ENCODE peak calls at places on chromosomes 13 and 19, in four cellular contexts. J, N, L and W are unnamed samples.

GRCh38 chr13:26628706-26629105 is 71.2 kb downstream of the WASF3 start:
- DNase-seq in J (no peak), N (peak; percentile 9), L (peak; percentile 28), W (no peak)

GRCh38 chr13:85313761-85314503 is 485.3 kb downstream of the SLITRK6 start:
- DNase-seq in J (no peak), N (no peak), L (no peak), W (peak; percentile 40)

GRCh38 chr19:41957838-41958366 is 1.2 kb downstream of the RABAC1 start:
- DNase-seq in N (peak; percentile 93), J (no peak), L (peak; percentile 81), W (peak; percentile 80)

GRCh38 chr13:44730099-44730498 is 154.0 kb upstream of the TSC22D1 start:
- DNase-seq in L (no peak), J (no peak), N (no peak), W (no peak)

GRCh38 chr13:75800545-75800944 is 164.4 kb downstream of the LMO7 start:
- DNase-seq in L (no peak), N (no peak), J (no peak), W (no peak)

GRCh38 chr19:31427857-31428256 is 78.6 kb upstream of the TSHZ3 start:
- DNase-seq in L (no peak), N (no peak), J (no peak), W (no peak)

GRCh38 chr19:48006762-48007161 is 12.3 kb downstream of the ELSPBP1 start:
- DNase-seq in N (peak; percentile 43), J (no peak), L (peak; percentile 15), W (peak; percentile 23)

GRCh38 chr13:50215389-50215788 is 200.1 kb downstream of the KCNRG start:
- DNase-seq in N (no peak), L (peak; percentile 27), J (no peak), W (no peak)

GRCh38 chr19:3880471-3881271 is at the start of gene ATCAY:
- DNase-seq in J (no peak), N (no peak), L (no peak), W (no peak)

GRCh38 chr19:36093687-36094086 is 17.3 kb upstream of the OVOL3 start:
- DNase-seq in L (no peak), N (no peak), J (no peak), W (no peak)

GRCh38 chr13:102355251-102355650 is 46.6 kb downstream of the FGF14 start:
- DNase-seq in N (no peak), J (no peak), L (no peak), W (no peak)

GRCh38 chr13:102359264-102359663 is 42.6 kb downstream of the FGF14 start:
- DNase-seq in N (no peak), J (no peak), L (no peak), W (no peak)

GRCh38 chr13:102361113-102361512 is 40.7 kb downstream of the FGF14 start:
- DNase-seq in N (no peak), L (no peak), J (no peak), W (no peak)
- TF ChIP-seq FOXK2 in N (no peak), L (no peak), J (no peak), W (no peak)

GRCh38 chr13:113152894-113153809 is 5.3 kb upstream of the PROZ start:
- DNase-seq in J (no peak), N (peak; percentile 44), L (peak; percentile 36), W (no peak)
- TF ChIP-seq FOXK2 in J (no peak), N (peak; percentile 54), L (no peak), W (no peak)

GRCh38 chr13:79481685-79482052 is 714 bp downstream of the NDFIP2 start:
- DNase-seq in N (peak; percentile 32), L (no peak), J (no peak), W (peak; percentile 38)

GRCh38 chr13:79483302-79483701 is 2.3 kb downstream of the NDFIP2 start:
- DNase-seq in L (no peak), J (no peak), N (no peak), W (no peak)

GRCh38 chr13:79485014-79485441 is 4.1 kb downstream of the NDFIP2 start:
- DNase-seq in J (no peak), N (no peak), L (peak; percentile 70), W (no peak)

GRCh38 chr13:79480954-79481684 is at the start of gene NDFIP2:
- DNase-seq in J (peak; percentile 58), N (peak; percentile 91), L (peak; percentile 76), W (peak; percentile 91)

DNA sequence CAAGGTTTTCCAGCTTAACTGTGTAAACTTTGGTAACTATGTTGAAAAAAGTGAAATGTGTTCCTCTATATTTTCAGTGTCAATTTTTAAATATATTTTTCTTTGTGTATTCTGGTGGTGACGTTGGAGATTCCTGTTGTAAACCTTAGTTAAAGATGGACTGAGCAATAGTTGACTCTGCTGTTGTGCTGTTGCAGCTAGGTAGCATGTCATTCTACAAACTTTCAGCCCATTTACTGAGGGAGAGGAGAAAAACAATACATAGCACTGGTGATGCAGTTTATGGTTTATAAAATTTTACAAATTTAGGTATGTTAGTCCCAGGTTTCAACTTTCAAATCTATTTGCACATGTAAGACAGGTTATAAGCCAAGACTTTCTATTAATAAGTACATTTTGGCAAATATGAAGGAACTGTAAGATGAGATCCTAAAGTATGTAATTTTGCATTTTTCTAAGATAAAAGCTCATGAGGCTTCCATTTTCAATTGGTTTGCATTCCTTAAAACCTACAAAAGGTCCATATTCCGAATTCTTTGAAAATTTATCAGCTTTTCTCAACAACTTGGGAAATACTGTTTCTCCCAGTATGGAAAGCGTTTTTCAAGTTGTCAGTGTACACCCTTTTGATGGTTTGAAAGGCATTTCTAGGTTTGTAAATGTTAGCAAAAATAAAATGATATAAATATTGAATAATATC is 1.5 kb downstream of the NDFIP2 start:
- DNase-seq in L (no peak), N (no peak), J (no peak), W (no peak)
- TF ChIP-seq FOXK2 in L (no peak), N (no peak), J (no peak), W (no peak)

GRCh38 chr19:38862321-38863059 is 12.7 kb upstream of the HNRNPL start:
- DNase-seq in J (no peak), L (no peak), N (peak; percentile 77), W (no peak)
- TF ChIP-seq FOXK2 in J (no peak), L (no peak), N (peak; percentile 88), W (no peak)

GRCh38 chr13:40149611-40150283 is 494.3 kb downstream of the COG6 start:
- DNase-seq in L (no peak), J (no peak), N (no peak), W (no peak)

GRCh38 chr13:40152904-40153303 is 497.4 kb downstream of the COG6 start:
- DNase-seq in J (no peak), L (no peak), N (no peak), W (no peak)

GRCh38 chr13:40152145-40152544 is 496.7 kb downstream of the COG6 start:
- DNase-seq in L (no peak), J (no peak), N (no peak), W (no peak)

GRCh38 chr13:40155176-40155575 is 499.7 kb downstream of the COG6 start:
- DNase-seq in L (no peak), J (no peak), N (no peak), W (no peak)

DNA sequence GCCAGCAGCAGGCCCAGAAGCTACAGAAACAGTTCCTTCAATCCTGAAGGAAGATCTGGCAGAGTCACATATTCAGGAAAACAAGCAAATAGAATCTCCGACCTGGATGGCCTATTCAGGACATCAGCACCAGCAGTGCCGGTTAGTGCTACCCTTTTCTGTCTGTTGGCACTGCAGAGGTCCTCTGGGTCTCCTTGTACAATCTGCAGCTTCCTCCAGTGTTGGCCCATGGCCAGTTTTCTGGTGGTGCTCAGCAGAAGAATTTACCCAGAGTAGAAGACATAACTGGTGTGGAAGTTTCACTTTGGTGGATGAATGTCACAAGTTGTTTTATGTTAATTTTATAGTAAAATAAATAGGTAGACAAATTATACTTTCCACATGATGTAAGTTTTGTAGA is 498.1 kb downstream of the COG6 start:
- DNase-seq in L (no peak), N (no peak), J (no peak), W (no peak)
- TF ChIP-seq FOXK2 in L (no peak), N (no peak), J (no peak), W (no peak)